ENCODE peak calls at places on chromosomes 5 and 9, in five cellular contexts. One of them, this sample, is unnamed.
A peak's percentile ranks its signal among the peaks of the same experiment; 100 is the strongest.

GRCh38 chr5:14853685-14854084 is 17.9 kb downstream of the ANKH start:
- DNase-seq in breast epithelium: no peak
- DNase-seq in cardiac muscle cell: no peak
- DNase-seq in upper lobe of right lung: no peak
- DNase-seq in colonic mucosa: no peak
- DNase-seq in this sample: no peak

GRCh38 chr9:137960496-137960895 is 82.9 kb downstream of the CACNA1B start:
- DNase-seq in upper lobe of right lung: no peak
- DNase-seq in colonic mucosa: no peak
- DNase-seq in breast epithelium: no peak
- DNase-seq in cardiac muscle cell: peak; percentile 30
- DNase-seq in this sample: no peak

GRCh38 chr5:31407921-31408714 is 123.8 kb downstream of the DROSHA start:
- DNase-seq in upper lobe of right lung: no peak
- DNase-seq in breast epithelium: no peak
- DNase-seq in colonic mucosa: no peak
- DNase-seq in cardiac muscle cell: no peak
- DNase-seq in this sample: no peak

GRCh38 chr9:97310896-97311295 is 3.4 kb downstream of the CCDC180 start:
- DNase-seq in cardiac muscle cell: no peak
- DNase-seq in upper lobe of right lung: no peak
- DNase-seq in breast epithelium: no peak
- DNase-seq in colonic mucosa: no peak
- DNase-seq in this sample: no peak

GRCh38 chr9:83596899-83597504 is 25.9 kb upstream of the IDNK start:
- DNase-seq in breast epithelium: no peak
- DNase-seq in upper lobe of right lung: no peak
- DNase-seq in cardiac muscle cell: peak; percentile 61
- DNase-seq in colonic mucosa: peak; percentile 53
- DNase-seq in this sample: no peak

GRCh38 chr5:145479271-145479670 is 355.9 kb downstream of the PRELID2 start:
- DNase-seq in cardiac muscle cell: peak; percentile 24
- DNase-seq in upper lobe of right lung: no peak
- DNase-seq in breast epithelium: no peak
- DNase-seq in colonic mucosa: no peak
- DNase-seq in this sample: no peak

GRCh38 chr5:166699616-166700015 is 1591.8 kb upstream of the WWC1 start:
- DNase-seq in colonic mucosa: no peak
- DNase-seq in cardiac muscle cell: no peak
- DNase-seq in breast epithelium: no peak
- DNase-seq in upper lobe of right lung: no peak
- DNase-seq in this sample: no peak

GRCh38 chr9:2159521-2160417 is 144.6 kb downstream of the SMARCA2 start:
- DNase-seq in upper lobe of right lung: no peak
- DNase-seq in cardiac muscle cell: no peak
- DNase-seq in colonic mucosa: no peak
- DNase-seq in breast epithelium: no peak
- DNase-seq in this sample: no peak

GRCh38 chr5:89493414-89493813 is 610.4 kb upstream of the MEF2C start:
- DNase-seq in upper lobe of right lung: no peak
- DNase-seq in cardiac muscle cell: no peak
- DNase-seq in breast epithelium: no peak
- DNase-seq in colonic mucosa: no peak
- DNase-seq in this sample: no peak

GRCh38 chr5:172801184-172801671 is 30.2 kb upstream of the DUSP1 start:
- DNase-seq in breast epithelium: no peak
- DNase-seq in cardiac muscle cell: no peak
- DNase-seq in colonic mucosa: no peak
- DNase-seq in upper lobe of right lung: no peak
- DNase-seq in this sample: peak; percentile 76

DNA sequence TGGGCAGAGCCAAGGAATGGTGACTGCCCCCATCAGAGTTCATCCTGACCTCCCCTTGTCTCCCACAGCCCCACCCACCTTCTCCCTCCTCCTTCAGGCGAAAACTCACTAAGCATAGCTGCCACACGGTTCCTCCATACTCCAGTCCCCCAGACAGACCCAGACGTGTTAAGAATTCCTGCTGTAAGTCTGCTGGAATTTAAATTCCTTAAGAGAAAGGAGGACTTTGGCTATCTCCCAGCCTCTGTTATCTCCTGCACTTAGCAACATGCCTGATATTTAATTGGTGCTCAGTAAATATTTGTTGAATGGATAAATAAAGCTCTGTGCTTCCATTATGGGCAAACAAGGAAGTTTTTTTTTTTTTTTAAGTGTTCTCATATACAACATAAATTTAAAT is 213.7 kb downstream of the RFK start:
- DNase-seq in breast epithelium: no peak
- DNase-seq in cardiac muscle cell: no peak
- DNase-seq in colonic mucosa: no peak
- DNase-seq in upper lobe of right lung: no peak
- DNase-seq in this sample: no peak
- H3K27ac ChIP-seq in breast epithelium: no peak overlapping the region
- H3K27ac ChIP-seq in cardiac muscle cell: no peak overlapping the region
- H3K27ac ChIP-seq in colonic mucosa: no peak overlapping the region
- H3K27ac ChIP-seq in upper lobe of right lung: no peak overlapping the region
- H3K27ac ChIP-seq in this sample: no peak overlapping the region

GRCh38 chr5:111976705-111977104 is 219.7 kb upstream of the NREP start:
- DNase-seq in upper lobe of right lung: no peak
- DNase-seq in breast epithelium: no peak
- DNase-seq in cardiac muscle cell: no peak
- DNase-seq in colonic mucosa: no peak
- DNase-seq in this sample: no peak
- H3K4me3 ChIP-seq in upper lobe of right lung: no peak overlapping the region
- H3K4me3 ChIP-seq in breast epithelium: no peak overlapping the region
- H3K4me3 ChIP-seq in cardiac muscle cell: no peak overlapping the region
- H3K4me3 ChIP-seq in colonic mucosa: no peak overlapping the region
- H3K4me3 ChIP-seq in this sample: no peak overlapping the region

GRCh38 chr5:565782-566445 is 41.7 kb upstream of the SLC9A3 start:
- DNase-seq in upper lobe of right lung: no peak
- DNase-seq in cardiac muscle cell: no peak
- DNase-seq in colonic mucosa: peak; percentile 45
- DNase-seq in breast epithelium: no peak
- DNase-seq in this sample: no peak
- TF ChIP-seq CTCF in upper lobe of right lung: no peak
- TF ChIP-seq CTCF in cardiac muscle cell: no peak
- TF ChIP-seq CTCF in colonic mucosa: no peak
- TF ChIP-seq CTCF in breast epithelium: no peak
- TF ChIP-seq CTCF in this sample: no peak

GRCh38 chr5:57595530-57596098 is 113.0 kb upstream of the ACTBL2 start:
- DNase-seq in cardiac muscle cell: no peak
- DNase-seq in upper lobe of right lung: no peak
- DNase-seq in breast epithelium: no peak
- DNase-seq in colonic mucosa: no peak
- DNase-seq in this sample: no peak

GRCh38 chr5:57594436-57594835 is 111.8 kb upstream of the ACTBL2 start:
- DNase-seq in upper lobe of right lung: no peak
- DNase-seq in cardiac muscle cell: no peak
- DNase-seq in colonic mucosa: no peak
- DNase-seq in breast epithelium: no peak
- DNase-seq in this sample: no peak

GRCh38 chr5:57598756-57599155 is 116.1 kb upstream of the ACTBL2 start:
- DNase-seq in colonic mucosa: no peak
- DNase-seq in cardiac muscle cell: no peak
- DNase-seq in upper lobe of right lung: no peak
- DNase-seq in breast epithelium: no peak
- DNase-seq in this sample: no peak

GRCh38 chr5:57600321-57600720 is 117.7 kb upstream of the ACTBL2 start:
- DNase-seq in upper lobe of right lung: no peak
- DNase-seq in colonic mucosa: no peak
- DNase-seq in breast epithelium: no peak
- DNase-seq in cardiac muscle cell: no peak
- DNase-seq in this sample: no peak

GRCh38 chr5:57598097-57598496 is 115.5 kb upstream of the ACTBL2 start:
- DNase-seq in upper lobe of right lung: no peak
- DNase-seq in breast epithelium: no peak
- DNase-seq in cardiac muscle cell: no peak
- DNase-seq in colonic mucosa: no peak
- DNase-seq in this sample: no peak
- H3K27ac ChIP-seq in upper lobe of right lung: no peak overlapping the region
- H3K27ac ChIP-seq in breast epithelium: no peak overlapping the region
- H3K27ac ChIP-seq in cardiac muscle cell: no peak overlapping the region
- H3K27ac ChIP-seq in colonic mucosa: no peak overlapping the region
- H3K27ac ChIP-seq in this sample: no peak overlapping the region